ENCODE peak calls at places on chromosomes 6 and 20, in ten cellular contexts. One of them, this sample, is unnamed.

GRCh38 chr6:135870722-135871121 is 19.2 kb downstream of the PDE7B start:
- DNase-seq in stimulated activated CD8-positive, alpha-beta memory T cell treated with anti-CD3 and anti-CD28 coated beads, Interleukin-4, amount 100 ng/mL, for 24 hours: no peak
- DNase-seq in Caki2: no peak
- DNase-seq in GF-D8: no peak
- DNase-seq in CD4-positive, alpha-beta T cell: no peak
- DNase-seq in mesendoderm: no peak
- DNase-seq in activated T-helper 1 cell treated with anti-CD3 and anti-CD28 coated beads, Interleukin-12 subunit alpha, Interleukin-12 subunit beta, Interleukin-2, Interleukin-4 antibody, amounts not matched to agents 30 ng/mL and 10 ng/mL and 1 ng/mL, durations not matched to agents 14 hours and 24 hours and 36 hours: no peak
- DNase-seq in fibroblast of the aortic adventitia: peak
- DNase-seq in thoracic aorta: no peak
- DNase-seq in GM03348: peak
- DNase-seq in this sample: peak

GRCh38 chr6:27250955-27251671 is 3.6 kb downstream of the PRSS16 start:
- DNase-seq in GM03348: peak
- DNase-seq in stimulated activated CD8-positive, alpha-beta memory T cell treated with anti-CD3 and anti-CD28 coated beads, Interleukin-4, amount 100 ng/mL, for 24 hours: peak
- DNase-seq in Caki2: peak
- DNase-seq in thoracic aorta: no peak
- DNase-seq in mesendoderm: peak
- DNase-seq in CD4-positive, alpha-beta T cell: peak
- DNase-seq in fibroblast of the aortic adventitia: no peak
- DNase-seq in activated T-helper 1 cell treated with anti-CD3 and anti-CD28 coated beads, Interleukin-12 subunit alpha, Interleukin-12 subunit beta, Interleukin-2, Interleukin-4 antibody, amounts not matched to agents 30 ng/mL and 10 ng/mL and 1 ng/mL, durations not matched to agents 14 hours and 24 hours and 36 hours: peak
- DNase-seq in GF-D8: no peak
- DNase-seq in this sample: no peak

GRCh38 chr6:157769776-157770430 is 53.1 kb upstream of the SNX9 start:
- DNase-seq in stimulated activated CD8-positive, alpha-beta memory T cell treated with anti-CD3 and anti-CD28 coated beads, Interleukin-4, amount 100 ng/mL, for 24 hours: no peak
- DNase-seq in activated T-helper 1 cell treated with anti-CD3 and anti-CD28 coated beads, Interleukin-12 subunit alpha, Interleukin-12 subunit beta, Interleukin-2, Interleukin-4 antibody, amounts not matched to agents 30 ng/mL and 10 ng/mL and 1 ng/mL, durations not matched to agents 14 hours and 24 hours and 36 hours: no peak
- DNase-seq in CD4-positive, alpha-beta T cell: no peak
- DNase-seq in thoracic aorta: no peak
- DNase-seq in GF-D8: no peak
- DNase-seq in mesendoderm: no peak
- DNase-seq in Caki2: no peak
- DNase-seq in fibroblast of the aortic adventitia: peak
- DNase-seq in GM03348: peak
- DNase-seq in this sample: no peak

GRCh38 chr20:38369387-38369786 is 23.1 kb downstream of the LBP start:
- DNase-seq in stimulated activated CD8-positive, alpha-beta memory T cell treated with anti-CD3 and anti-CD28 coated beads, Interleukin-4, amount 100 ng/mL, for 24 hours: no peak
- DNase-seq in GF-D8: no peak
- DNase-seq in mesendoderm: peak
- DNase-seq in CD4-positive, alpha-beta T cell: no peak
- DNase-seq in fibroblast of the aortic adventitia: no peak
- DNase-seq in activated T-helper 1 cell treated with anti-CD3 and anti-CD28 coated beads, Interleukin-12 subunit alpha, Interleukin-12 subunit beta, Interleukin-2, Interleukin-4 antibody, amounts not matched to agents 30 ng/mL and 10 ng/mL and 1 ng/mL, durations not matched to agents 14 hours and 24 hours and 36 hours: no peak
- DNase-seq in Caki2: peak
- DNase-seq in thoracic aorta: no peak
- DNase-seq in GM03348: no peak
- DNase-seq in this sample: no peak

GRCh38 chr20:53930651-53931504 is 139.5 kb downstream of the BCAS1 start:
- DNase-seq in mesendoderm: no peak
- DNase-seq in stimulated activated CD8-positive, alpha-beta memory T cell treated with anti-CD3 and anti-CD28 coated beads, Interleukin-4, amount 100 ng/mL, for 24 hours: no peak
- DNase-seq in activated T-helper 1 cell treated with anti-CD3 and anti-CD28 coated beads, Interleukin-12 subunit alpha, Interleukin-12 subunit beta, Interleukin-2, Interleukin-4 antibody, amounts not matched to agents 30 ng/mL and 10 ng/mL and 1 ng/mL, durations not matched to agents 14 hours and 24 hours and 36 hours: no peak
- DNase-seq in CD4-positive, alpha-beta T cell: no peak
- DNase-seq in Caki2: no peak
- DNase-seq in GM03348: peak
- DNase-seq in thoracic aorta: no peak
- DNase-seq in GF-D8: no peak
- DNase-seq in fibroblast of the aortic adventitia: no peak
- DNase-seq in this sample: no peak

GRCh38 chr6:82415820-82416219 is 52.2 kb downstream of the TPBG start:
- DNase-seq in CD4-positive, alpha-beta T cell: no peak
- DNase-seq in activated T-helper 1 cell treated with anti-CD3 and anti-CD28 coated beads, Interleukin-12 subunit alpha, Interleukin-12 subunit beta, Interleukin-2, Interleukin-4 antibody, amounts not matched to agents 30 ng/mL and 10 ng/mL and 1 ng/mL, durations not matched to agents 14 hours and 24 hours and 36 hours: no peak
- DNase-seq in GM03348: no peak
- DNase-seq in fibroblast of the aortic adventitia: peak
- DNase-seq in Caki2: no peak
- DNase-seq in mesendoderm: no peak
- DNase-seq in stimulated activated CD8-positive, alpha-beta memory T cell treated with anti-CD3 and anti-CD28 coated beads, Interleukin-4, amount 100 ng/mL, for 24 hours: no peak
- DNase-seq in GF-D8: no peak
- DNase-seq in thoracic aorta: no peak
- DNase-seq in this sample: no peak

GRCh38 chr6:137692806-137693205 is 174.3 kb upstream of the TNFAIP3 start:
- DNase-seq in Caki2: peak
- DNase-seq in activated T-helper 1 cell treated with anti-CD3 and anti-CD28 coated beads, Interleukin-12 subunit alpha, Interleukin-12 subunit beta, Interleukin-2, Interleukin-4 antibody, amounts not matched to agents 30 ng/mL and 10 ng/mL and 1 ng/mL, durations not matched to agents 14 hours and 24 hours and 36 hours: no peak
- DNase-seq in GF-D8: no peak
- DNase-seq in GM03348: no peak
- DNase-seq in thoracic aorta: no peak
- DNase-seq in CD4-positive, alpha-beta T cell: no peak
- DNase-seq in stimulated activated CD8-positive, alpha-beta memory T cell treated with anti-CD3 and anti-CD28 coated beads, Interleukin-4, amount 100 ng/mL, for 24 hours: no peak
- DNase-seq in mesendoderm: no peak
- DNase-seq in fibroblast of the aortic adventitia: peak
- DNase-seq in this sample: no peak

GRCh38 chr6:158175111-158175510 is 7.0 kb downstream of the GTF2H5 start:
- DNase-seq in fibroblast of the aortic adventitia: no peak
- DNase-seq in mesendoderm: no peak
- DNase-seq in Caki2: no peak
- DNase-seq in GM03348: peak
- DNase-seq in thoracic aorta: no peak
- DNase-seq in stimulated activated CD8-positive, alpha-beta memory T cell treated with anti-CD3 and anti-CD28 coated beads, Interleukin-4, amount 100 ng/mL, for 24 hours: no peak
- DNase-seq in GF-D8: no peak
- DNase-seq in activated T-helper 1 cell treated with anti-CD3 and anti-CD28 coated beads, Interleukin-12 subunit alpha, Interleukin-12 subunit beta, Interleukin-2, Interleukin-4 antibody, amounts not matched to agents 30 ng/mL and 10 ng/mL and 1 ng/mL, durations not matched to agents 14 hours and 24 hours and 36 hours: no peak
- DNase-seq in CD4-positive, alpha-beta T cell: no peak
- DNase-seq in this sample: no peak

GRCh38 chr20:23058240-23058639 is 8.8 kb upstream of the THBD start:
- DNase-seq in Caki2: no peak
- DNase-seq in activated T-helper 1 cell treated with anti-CD3 and anti-CD28 coated beads, Interleukin-12 subunit alpha, Interleukin-12 subunit beta, Interleukin-2, Interleukin-4 antibody, amounts not matched to agents 30 ng/mL and 10 ng/mL and 1 ng/mL, durations not matched to agents 14 hours and 24 hours and 36 hours: no peak
- DNase-seq in mesendoderm: no peak
- DNase-seq in GF-D8: no peak
- DNase-seq in fibroblast of the aortic adventitia: no peak
- DNase-seq in GM03348: no peak
- DNase-seq in thoracic aorta: no peak
- DNase-seq in CD4-positive, alpha-beta T cell: no peak
- DNase-seq in stimulated activated CD8-positive, alpha-beta memory T cell treated with anti-CD3 and anti-CD28 coated beads, Interleukin-4, amount 100 ng/mL, for 24 hours: no peak
- DNase-seq in this sample: no peak

GRCh38 chr6:143575840-143576498 is 64.4 kb upstream of the FUCA2 start:
- DNase-seq in mesendoderm: no peak
- DNase-seq in activated T-helper 1 cell treated with anti-CD3 and anti-CD28 coated beads, Interleukin-12 subunit alpha, Interleukin-12 subunit beta, Interleukin-2, Interleukin-4 antibody, amounts not matched to agents 30 ng/mL and 10 ng/mL and 1 ng/mL, durations not matched to agents 14 hours and 24 hours and 36 hours: no peak
- DNase-seq in stimulated activated CD8-positive, alpha-beta memory T cell treated with anti-CD3 and anti-CD28 coated beads, Interleukin-4, amount 100 ng/mL, for 24 hours: no peak
- DNase-seq in GM03348: peak
- DNase-seq in thoracic aorta: no peak
- DNase-seq in CD4-positive, alpha-beta T cell: no peak
- DNase-seq in Caki2: no peak
- DNase-seq in GF-D8: no peak
- DNase-seq in fibroblast of the aortic adventitia: peak
- DNase-seq in this sample: no peak

GRCh38 chr6:132669690-132670291 is 10.8 kb upstream of the TAAR1 start:
- DNase-seq in GF-D8: no peak
- DNase-seq in fibroblast of the aortic adventitia: peak
- DNase-seq in mesendoderm: peak
- DNase-seq in stimulated activated CD8-positive, alpha-beta memory T cell treated with anti-CD3 and anti-CD28 coated beads, Interleukin-4, amount 100 ng/mL, for 24 hours: no peak
- DNase-seq in GM03348: peak
- DNase-seq in activated T-helper 1 cell treated with anti-CD3 and anti-CD28 coated beads, Interleukin-12 subunit alpha, Interleukin-12 subunit beta, Interleukin-2, Interleukin-4 antibody, amounts not matched to agents 30 ng/mL and 10 ng/mL and 1 ng/mL, durations not matched to agents 14 hours and 24 hours and 36 hours: no peak
- DNase-seq in Caki2: peak
- DNase-seq in thoracic aorta: no peak
- DNase-seq in CD4-positive, alpha-beta T cell: no peak
- DNase-seq in this sample: peak

GRCh38 chr6:89082439-89082838 is 1.9 kb downstream of the PNRC1 start:
- DNase-seq in fibroblast of the aortic adventitia: peak
- DNase-seq in Caki2: peak
- DNase-seq in CD4-positive, alpha-beta T cell: no peak
- DNase-seq in GM03348: no peak
- DNase-seq in GF-D8: no peak
- DNase-seq in thoracic aorta: no peak
- DNase-seq in mesendoderm: peak
- DNase-seq in activated T-helper 1 cell treated with anti-CD3 and anti-CD28 coated beads, Interleukin-12 subunit alpha, Interleukin-12 subunit beta, Interleukin-2, Interleukin-4 antibody, amounts not matched to agents 30 ng/mL and 10 ng/mL and 1 ng/mL, durations not matched to agents 14 hours and 24 hours and 36 hours: no peak
- DNase-seq in stimulated activated CD8-positive, alpha-beta memory T cell treated with anti-CD3 and anti-CD28 coated beads, Interleukin-4, amount 100 ng/mL, for 24 hours: no peak
- DNase-seq in this sample: peak

GRCh38 chr6:67976486-67976885 is 658.6 kb upstream of the ADGRB3 start:
- DNase-seq in fibroblast of the aortic adventitia: no peak
- DNase-seq in CD4-positive, alpha-beta T cell: no peak
- DNase-seq in mesendoderm: no peak
- DNase-seq in GM03348: no peak
- DNase-seq in GF-D8: no peak
- DNase-seq in Caki2: no peak
- DNase-seq in thoracic aorta: no peak
- DNase-seq in stimulated activated CD8-positive, alpha-beta memory T cell treated with anti-CD3 and anti-CD28 coated beads, Interleukin-4, amount 100 ng/mL, for 24 hours: no peak
- DNase-seq in activated T-helper 1 cell treated with anti-CD3 and anti-CD28 coated beads, Interleukin-12 subunit alpha, Interleukin-12 subunit beta, Interleukin-2, Interleukin-4 antibody, amounts not matched to agents 30 ng/mL and 10 ng/mL and 1 ng/mL, durations not matched to agents 14 hours and 24 hours and 36 hours: no peak
- DNase-seq in this sample: no peak

GRCh38 chr6:117414770-117415169 is 11.0 kb downstream of the ROS1 start:
- DNase-seq in stimulated activated CD8-positive, alpha-beta memory T cell treated with anti-CD3 and anti-CD28 coated beads, Interleukin-4, amount 100 ng/mL, for 24 hours: no peak
- DNase-seq in activated T-helper 1 cell treated with anti-CD3 and anti-CD28 coated beads, Interleukin-12 subunit alpha, Interleukin-12 subunit beta, Interleukin-2, Interleukin-4 antibody, amounts not matched to agents 30 ng/mL and 10 ng/mL and 1 ng/mL, durations not matched to agents 14 hours and 24 hours and 36 hours: no peak
- DNase-seq in CD4-positive, alpha-beta T cell: no peak
- DNase-seq in GM03348: no peak
- DNase-seq in fibroblast of the aortic adventitia: no peak
- DNase-seq in mesendoderm: peak
- DNase-seq in Caki2: no peak
- DNase-seq in GF-D8: no peak
- DNase-seq in thoracic aorta: no peak
- DNase-seq in this sample: no peak

GRCh38 chr6:47741807-47742206 is 40.0 kb upstream of the OPN5 start:
- DNase-seq in activated T-helper 1 cell treated with anti-CD3 and anti-CD28 coated beads, Interleukin-12 subunit alpha, Interleukin-12 subunit beta, Interleukin-2, Interleukin-4 antibody, amounts not matched to agents 30 ng/mL and 10 ng/mL and 1 ng/mL, durations not matched to agents 14 hours and 24 hours and 36 hours: no peak
- DNase-seq in thoracic aorta: no peak
- DNase-seq in Caki2: peak
- DNase-seq in fibroblast of the aortic adventitia: peak
- DNase-seq in stimulated activated CD8-positive, alpha-beta memory T cell treated with anti-CD3 and anti-CD28 coated beads, Interleukin-4, amount 100 ng/mL, for 24 hours: no peak
- DNase-seq in mesendoderm: no peak
- DNase-seq in GM03348: peak
- DNase-seq in GF-D8: no peak
- DNase-seq in CD4-positive, alpha-beta T cell: no peak
- DNase-seq in this sample: peak

GRCh38 chr20:21663465-21663864 is 42.0 kb upstream of the PAX1 start:
- DNase-seq in mesendoderm: no peak
- DNase-seq in fibroblast of the aortic adventitia: no peak
- DNase-seq in activated T-helper 1 cell treated with anti-CD3 and anti-CD28 coated beads, Interleukin-12 subunit alpha, Interleukin-12 subunit beta, Interleukin-2, Interleukin-4 antibody, amounts not matched to agents 30 ng/mL and 10 ng/mL and 1 ng/mL, durations not matched to agents 14 hours and 24 hours and 36 hours: no peak
- DNase-seq in Caki2: no peak
- DNase-seq in thoracic aorta: no peak
- DNase-seq in stimulated activated CD8-positive, alpha-beta memory T cell treated with anti-CD3 and anti-CD28 coated beads, Interleukin-4, amount 100 ng/mL, for 24 hours: no peak
- DNase-seq in GF-D8: no peak
- DNase-seq in CD4-positive, alpha-beta T cell: no peak
- DNase-seq in GM03348: no peak
- DNase-seq in this sample: no peak

GRCh38 chr20:43537921-43538854 is 20.6 kb upstream of the SGK2 start:
- DNase-seq in Caki2: peak
- DNase-seq in thoracic aorta: no peak
- DNase-seq in mesendoderm: peak
- DNase-seq in GM03348: peak
- DNase-seq in activated T-helper 1 cell treated with anti-CD3 and anti-CD28 coated beads, Interleukin-12 subunit alpha, Interleukin-12 subunit beta, Interleukin-2, Interleukin-4 antibody, amounts not matched to agents 30 ng/mL and 10 ng/mL and 1 ng/mL, durations not matched to agents 14 hours and 24 hours and 36 hours: peak
- DNase-seq in CD4-positive, alpha-beta T cell: peak
- DNase-seq in GF-D8: peak
- DNase-seq in stimulated activated CD8-positive, alpha-beta memory T cell treated with anti-CD3 and anti-CD28 coated beads, Interleukin-4, amount 100 ng/mL, for 24 hours: peak
- DNase-seq in fibroblast of the aortic adventitia: peak
- DNase-seq in this sample: peak

GRCh38 chr20:32510601-32511357 is 74.4 kb downstream of the NOL4L start:
- DNase-seq in stimulated activated CD8-positive, alpha-beta memory T cell treated with anti-CD3 and anti-CD28 coated beads, Interleukin-4, amount 100 ng/mL, for 24 hours: no peak
- DNase-seq in fibroblast of the aortic adventitia: no peak
- DNase-seq in CD4-positive, alpha-beta T cell: no peak
- DNase-seq in GM03348: no peak
- DNase-seq in activated T-helper 1 cell treated with anti-CD3 and anti-CD28 coated beads, Interleukin-12 subunit alpha, Interleukin-12 subunit beta, Interleukin-2, Interleukin-4 antibody, amounts not matched to agents 30 ng/mL and 10 ng/mL and 1 ng/mL, durations not matched to agents 14 hours and 24 hours and 36 hours: no peak
- DNase-seq in Caki2: no peak
- DNase-seq in thoracic aorta: no peak
- DNase-seq in GF-D8: no peak
- DNase-seq in mesendoderm: peak
- DNase-seq in this sample: no peak

GRCh38 chr20:39823239-39823638 is 861.1 kb downstream of the DHX35 start:
- DNase-seq in GF-D8: no peak
- DNase-seq in CD4-positive, alpha-beta T cell: no peak
- DNase-seq in Caki2: no peak
- DNase-seq in GM03348: peak
- DNase-seq in mesendoderm: no peak
- DNase-seq in thoracic aorta: no peak
- DNase-seq in activated T-helper 1 cell treated with anti-CD3 and anti-CD28 coated beads, Interleukin-12 subunit alpha, Interleukin-12 subunit beta, Interleukin-2, Interleukin-4 antibody, amounts not matched to agents 30 ng/mL and 10 ng/mL and 1 ng/mL, durations not matched to agents 14 hours and 24 hours and 36 hours: no peak
- DNase-seq in fibroblast of the aortic adventitia: peak
- DNase-seq in stimulated activated CD8-positive, alpha-beta memory T cell treated with anti-CD3 and anti-CD28 coated beads, Interleukin-4, amount 100 ng/mL, for 24 hours: no peak
- DNase-seq in this sample: peak

GRCh38 chr6:10146723-10147451 is 268.0 kb downstream of the TFAP2A start:
- DNase-seq in activated T-helper 1 cell treated with anti-CD3 and anti-CD28 coated beads, Interleukin-12 subunit alpha, Interleukin-12 subunit beta, Interleukin-2, Interleukin-4 antibody, amounts not matched to agents 30 ng/mL and 10 ng/mL and 1 ng/mL, durations not matched to agents 14 hours and 24 hours and 36 hours: no peak
- DNase-seq in fibroblast of the aortic adventitia: peak
- DNase-seq in GF-D8: no peak
- DNase-seq in CD4-positive, alpha-beta T cell: no peak
- DNase-seq in GM03348: peak
- DNase-seq in stimulated activated CD8-positive, alpha-beta memory T cell treated with anti-CD3 and anti-CD28 coated beads, Interleukin-4, amount 100 ng/mL, for 24 hours: no peak
- DNase-seq in Caki2: peak
- DNase-seq in mesendoderm: peak
- DNase-seq in thoracic aorta: no peak
- DNase-seq in this sample: peak

GRCh38 chr20:3720068-3720467 is 7.7 kb upstream of the SIGLEC1 start:
- DNase-seq in stimulated activated CD8-positive, alpha-beta memory T cell treated with anti-CD3 and anti-CD28 coated beads, Interleukin-4, amount 100 ng/mL, for 24 hours: no peak
- DNase-seq in CD4-positive, alpha-beta T cell: no peak
- DNase-seq in Caki2: no peak
- DNase-seq in GM03348: no peak
- DNase-seq in fibroblast of the aortic adventitia: no peak
- DNase-seq in GF-D8: no peak
- DNase-seq in thoracic aorta: no peak
- DNase-seq in activated T-helper 1 cell treated with anti-CD3 and anti-CD28 coated beads, Interleukin-12 subunit alpha, Interleukin-12 subunit beta, Interleukin-2, Interleukin-4 antibody, amounts not matched to agents 30 ng/mL and 10 ng/mL and 1 ng/mL, durations not matched to agents 14 hours and 24 hours and 36 hours: no peak
- DNase-seq in mesendoderm: no peak
- DNase-seq in this sample: no peak

GRCh38 chr20:35007413-35007812 is 51.7 kb downstream of the MYH7B start:
- DNase-seq in thoracic aorta: no peak
- DNase-seq in activated T-helper 1 cell treated with anti-CD3 and anti-CD28 coated beads, Interleukin-12 subunit alpha, Interleukin-12 subunit beta, Interleukin-2, Interleukin-4 antibody, amounts not matched to agents 30 ng/mL and 10 ng/mL and 1 ng/mL, durations not matched to agents 14 hours and 24 hours and 36 hours: no peak
- DNase-seq in fibroblast of the aortic adventitia: no peak
- DNase-seq in GF-D8: no peak
- DNase-seq in mesendoderm: no peak
- DNase-seq in Caki2: no peak
- DNase-seq in CD4-positive, alpha-beta T cell: no peak
- DNase-seq in stimulated activated CD8-positive, alpha-beta memory T cell treated with anti-CD3 and anti-CD28 coated beads, Interleukin-4, amount 100 ng/mL, for 24 hours: no peak
- DNase-seq in GM03348: no peak
- DNase-seq in this sample: no peak

GRCh38 chr6:134398453-134398852 is 80.5 kb upstream of the SGK1 start:
- DNase-seq in mesendoderm: no peak
- DNase-seq in thoracic aorta: no peak
- DNase-seq in GF-D8: no peak
- DNase-seq in stimulated activated CD8-positive, alpha-beta memory T cell treated with anti-CD3 and anti-CD28 coated beads, Interleukin-4, amount 100 ng/mL, for 24 hours: no peak
- DNase-seq in CD4-positive, alpha-beta T cell: no peak
- DNase-seq in activated T-helper 1 cell treated with anti-CD3 and anti-CD28 coated beads, Interleukin-12 subunit alpha, Interleukin-12 subunit beta, Interleukin-2, Interleukin-4 antibody, amounts not matched to agents 30 ng/mL and 10 ng/mL and 1 ng/mL, durations not matched to agents 14 hours and 24 hours and 36 hours: no peak
- DNase-seq in fibroblast of the aortic adventitia: no peak
- DNase-seq in Caki2: no peak
- DNase-seq in GM03348: no peak
- DNase-seq in this sample: no peak

GRCh38 chr6:20705741-20706140 is 171.5 kb downstream of the CDKAL1 start:
- DNase-seq in thoracic aorta: no peak
- DNase-seq in Caki2: no peak
- DNase-seq in fibroblast of the aortic adventitia: no peak
- DNase-seq in GM03348: no peak
- DNase-seq in stimulated activated CD8-positive, alpha-beta memory T cell treated with anti-CD3 and anti-CD28 coated beads, Interleukin-4, amount 100 ng/mL, for 24 hours: no peak
- DNase-seq in GF-D8: no peak
- DNase-seq in CD4-positive, alpha-beta T cell: no peak
- DNase-seq in mesendoderm: no peak
- DNase-seq in activated T-helper 1 cell treated with anti-CD3 and anti-CD28 coated beads, Interleukin-12 subunit alpha, Interleukin-12 subunit beta, Interleukin-2, Interleukin-4 antibody, amounts not matched to agents 30 ng/mL and 10 ng/mL and 1 ng/mL, durations not matched to agents 14 hours and 24 hours and 36 hours: no peak
- DNase-seq in this sample: no peak

GRCh38 chr6:103122766-103123601 is 1729.5 kb downstream of the GRIK2 start:
- DNase-seq in mesendoderm: peak
- DNase-seq in GM03348: peak
- DNase-seq in GF-D8: peak
- DNase-seq in CD4-positive, alpha-beta T cell: no peak
- DNase-seq in fibroblast of the aortic adventitia: peak
- DNase-seq in thoracic aorta: no peak
- DNase-seq in Caki2: peak
- DNase-seq in activated T-helper 1 cell treated with anti-CD3 and anti-CD28 coated beads, Interleukin-12 subunit alpha, Interleukin-12 subunit beta, Interleukin-2, Interleukin-4 antibody, amounts not matched to agents 30 ng/mL and 10 ng/mL and 1 ng/mL, durations not matched to agents 14 hours and 24 hours and 36 hours: no peak
- DNase-seq in stimulated activated CD8-positive, alpha-beta memory T cell treated with anti-CD3 and anti-CD28 coated beads, Interleukin-4, amount 100 ng/mL, for 24 hours: no peak
- DNase-seq in this sample: peak

GRCh38 chr20:19210426-19211155 is 1.9 kb upstream of the SLC24A3 start:
- DNase-seq in stimulated activated CD8-positive, alpha-beta memory T cell treated with anti-CD3 and anti-CD28 coated beads, Interleukin-4, amount 100 ng/mL, for 24 hours: no peak
- DNase-seq in CD4-positive, alpha-beta T cell: no peak
- DNase-seq in Caki2: no peak
- DNase-seq in mesendoderm: no peak
- DNase-seq in thoracic aorta: no peak
- DNase-seq in GM03348: peak
- DNase-seq in GF-D8: no peak
- DNase-seq in fibroblast of the aortic adventitia: peak
- DNase-seq in activated T-helper 1 cell treated with anti-CD3 and anti-CD28 coated beads, Interleukin-12 subunit alpha, Interleukin-12 subunit beta, Interleukin-2, Interleukin-4 antibody, amounts not matched to agents 30 ng/mL and 10 ng/mL and 1 ng/mL, durations not matched to agents 14 hours and 24 hours and 36 hours: no peak
- DNase-seq in this sample: no peak

GRCh38 chr6:114997813-114998292 is 655.0 kb upstream of the HS3ST5 start:
- DNase-seq in stimulated activated CD8-positive, alpha-beta memory T cell treated with anti-CD3 and anti-CD28 coated beads, Interleukin-4, amount 100 ng/mL, for 24 hours: no peak
- DNase-seq in GM03348: no peak
- DNase-seq in CD4-positive, alpha-beta T cell: no peak
- DNase-seq in thoracic aorta: no peak
- DNase-seq in GF-D8: no peak
- DNase-seq in fibroblast of the aortic adventitia: no peak
- DNase-seq in mesendoderm: no peak
- DNase-seq in Caki2: peak
- DNase-seq in activated T-helper 1 cell treated with anti-CD3 and anti-CD28 coated beads, Interleukin-12 subunit alpha, Interleukin-12 subunit beta, Interleukin-2, Interleukin-4 antibody, amounts not matched to agents 30 ng/mL and 10 ng/mL and 1 ng/mL, durations not matched to agents 14 hours and 24 hours and 36 hours: no peak
- DNase-seq in this sample: no peak

GRCh38 chr6:40444811-40445210 is 142.4 kb downstream of the LRFN2 start:
- DNase-seq in CD4-positive, alpha-beta T cell: no peak
- DNase-seq in GF-D8: no peak
- DNase-seq in GM03348: no peak
- DNase-seq in activated T-helper 1 cell treated with anti-CD3 and anti-CD28 coated beads, Interleukin-12 subunit alpha, Interleukin-12 subunit beta, Interleukin-2, Interleukin-4 antibody, amounts not matched to agents 30 ng/mL and 10 ng/mL and 1 ng/mL, durations not matched to agents 14 hours and 24 hours and 36 hours: no peak
- DNase-seq in fibroblast of the aortic adventitia: no peak
- DNase-seq in thoracic aorta: no peak
- DNase-seq in mesendoderm: no peak
- DNase-seq in Caki2: no peak
- DNase-seq in stimulated activated CD8-positive, alpha-beta memory T cell treated with anti-CD3 and anti-CD28 coated beads, Interleukin-4, amount 100 ng/mL, for 24 hours: no peak
- DNase-seq in this sample: no peak